ENCODE peak calls at places on chromosomes 13 and 19, in four cellular contexts. H is K562, A is HepG2, W is GM12878. Z is an unnamed sample.

GRCh38 chr19:54388803-54389144 is 24.0 kb upstream of the LAIR1 start:
- DNase-seq in H (no peak), A (no peak), W (no peak), Z (no peak)

GRCh38 chr19:16005925-16006324 is 57.1 kb downstream of the OR10H4 start:
- DNase-seq in H (no peak), A (no peak), W (no peak), Z (no peak)

GRCh38 chr13:95288899-95289500 is 12.3 kb downstream of the ABCC4 start:
- DNase-seq in H (no peak), A (no peak), W (no peak), Z (no peak)

GRCh38 chr19:4909172-4909896 is at the start of gene UHRF1:
- DNase-seq in H (peak; percentile 93), A (peak; percentile 58), W (no peak), Z (peak; percentile 64)

GRCh38 chr13:23570099-23570926 is at the start of gene TNFRSF19:
- DNase-seq in H (no peak), A (peak; percentile 98), W (no peak), Z (peak; percentile 55)

GRCh38 chr19:32676895-32677359 is 1.3 kb downstream of the RGS9BP start:
- DNase-seq in H (no peak), A (no peak), W (no peak), Z (no peak)

GRCh38 chr13:83881917-83882625 is at the start of gene SLITRK1:
- DNase-seq in H (no peak), A (no peak), W (peak; percentile 9), Z (peak; percentile 89)

GRCh38 chr19:46000497-46001246 is 5.4 kb downstream of the CCDC61 start:
- DNase-seq in H (peak; percentile 88), A (no peak), W (no peak), Z (peak; percentile 82)

GRCh38 chr19:45245334-45245787 is at the start of gene EXOC3L2:
- DNase-seq in H (peak; percentile 70), A (no peak), W (no peak), Z (no peak)

GRCh38 chr13:77611068-77611467 is 75.6 kb downstream of the SCEL start:
- DNase-seq in H (no peak), A (no peak), W (no peak), Z (no peak)

GRCh38 chr13:103517768-103518102 is 451.5 kb upstream of the SLC10A2 start:
- DNase-seq in H (no peak), A (no peak), W (no peak), Z (no peak)
- TF ChIP-seq SP1 in H (no peak), A (no peak), W (no peak), Z (no peak)

DNA sequence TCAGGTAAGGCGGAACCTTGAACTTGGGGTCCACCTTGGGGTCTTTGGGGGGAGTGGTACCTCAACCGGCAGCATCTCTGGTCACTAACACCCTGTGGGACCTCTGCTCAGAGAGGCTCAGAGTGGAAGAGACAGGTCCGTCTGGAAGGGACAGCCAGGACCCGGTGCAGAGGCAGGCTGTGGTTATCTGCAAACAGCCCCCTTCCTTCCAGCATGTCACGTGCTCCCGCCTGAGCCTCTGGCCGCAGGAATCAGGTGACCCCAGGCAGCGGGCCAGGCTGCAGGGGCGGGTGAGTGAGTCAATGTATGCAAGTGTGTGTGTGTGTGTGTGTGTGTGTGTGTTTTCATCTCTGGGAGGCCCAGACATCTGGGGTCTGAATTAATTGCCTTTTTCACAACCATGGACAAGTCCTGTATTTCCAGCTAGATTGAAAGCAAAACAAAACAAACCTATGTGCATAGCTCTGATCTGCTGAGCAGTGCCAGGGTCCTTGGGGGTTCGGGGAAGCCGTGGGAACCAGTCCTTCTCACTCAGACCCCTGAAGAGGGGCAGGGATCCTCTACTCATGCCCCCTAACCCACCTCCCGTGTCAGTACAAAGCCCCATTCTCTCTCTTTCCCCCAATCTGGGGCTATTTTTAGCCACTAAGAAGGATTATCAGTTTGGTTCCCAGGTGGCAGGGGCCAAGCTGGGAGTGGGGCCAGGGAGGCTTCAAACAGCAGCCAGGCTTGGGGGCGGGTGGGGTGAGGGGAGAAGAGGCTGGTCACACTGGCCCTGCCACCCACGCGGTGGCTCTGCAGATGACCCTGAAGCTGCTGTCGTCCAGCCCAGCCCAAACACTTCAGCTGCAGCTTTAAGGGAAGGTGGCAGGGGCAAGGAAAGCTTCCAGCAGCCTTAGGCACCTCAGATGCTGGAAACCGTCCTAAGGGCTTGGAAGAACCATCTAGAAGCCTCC is 31.4 kb downstream of the CERS4 start:
- DNase-seq in H (peak; percentile 93), A (peak; percentile 90), W (peak; percentile 56), Z (peak; percentile 62)
- TF ChIP-seq FOXM1 in H (no peak), A (no peak), W (no peak), Z (no peak)

GRCh38 chr13:50898338-50898737 is 11.3 kb upstream of the RNASEH2B start:
- DNase-seq in H (no peak), A (no peak), W (no peak), Z (no peak)
- TF ChIP-seq SP1 in H (no peak), A (no peak), W (no peak), Z (no peak)

DNA sequence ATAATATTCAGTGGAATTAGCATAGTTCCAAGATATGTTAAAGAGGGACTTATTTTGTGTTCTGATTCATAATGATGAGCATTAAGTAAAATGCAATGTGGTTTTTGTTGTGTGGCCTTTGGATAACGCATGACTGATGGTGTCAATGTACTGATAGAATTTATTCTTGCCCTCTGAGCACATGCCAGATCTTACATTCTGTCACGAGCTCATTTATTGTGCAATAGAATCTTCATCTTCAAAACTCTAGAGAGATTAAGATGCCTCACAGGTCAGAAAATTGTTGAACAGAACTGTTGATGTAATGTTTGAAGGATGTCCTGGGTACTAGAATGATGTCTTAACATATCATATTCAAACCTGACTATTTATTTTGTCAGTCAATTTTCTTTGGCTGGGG is 148.0 kb upstream of the HTR2A start:
- DNase-seq in H (no peak), A (no peak), W (no peak), Z (no peak)
- TF ChIP-seq FOXM1 in H (no peak), A (no peak), W (no peak), Z (no peak)

DNA sequence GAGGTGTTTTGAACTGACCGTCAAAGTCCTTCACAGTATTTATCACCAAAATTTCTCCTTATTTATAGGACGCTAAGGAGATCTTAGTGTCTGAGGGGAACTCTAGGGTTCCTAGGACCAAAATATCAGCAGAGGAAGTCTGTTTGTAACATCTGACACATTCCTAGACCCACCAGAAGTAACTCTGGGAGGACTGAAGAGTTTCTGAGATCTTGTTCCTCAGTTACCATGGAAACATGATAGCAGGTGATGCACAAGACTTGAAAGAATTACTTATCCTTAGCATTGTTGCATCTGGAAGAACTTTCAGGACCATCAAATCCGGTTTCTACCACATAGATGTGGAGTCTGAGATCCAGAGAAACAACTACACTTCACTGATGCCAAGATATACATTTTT is 164.6 kb downstream of the IER2 start:
- DNase-seq in H (no peak), A (no peak), W (no peak), Z (no peak)
- TF ChIP-seq SP1 in H (no peak), A (no peak), W (no peak), Z (no peak)

DNA sequence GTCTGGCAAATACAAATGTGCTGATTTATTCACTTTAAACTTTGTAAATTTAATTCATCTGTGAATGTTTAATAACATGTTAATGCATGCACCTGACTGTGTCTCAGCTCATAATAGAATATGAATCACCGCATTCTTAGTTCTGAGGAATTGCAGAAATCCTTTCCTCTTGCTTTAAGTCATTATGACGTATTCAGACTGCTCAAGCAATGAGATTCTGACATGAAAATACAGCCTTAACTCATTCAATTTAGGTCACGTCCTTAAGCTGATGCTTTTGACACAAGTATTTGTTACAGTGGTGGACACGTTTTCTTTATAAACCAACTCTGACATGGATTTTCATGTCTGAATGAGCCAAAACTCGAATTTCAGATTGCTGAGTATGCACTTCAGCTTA is 541.0 kb upstream of the KLF12 start:
- DNase-seq in H (no peak), A (no peak), W (no peak), Z (no peak)
- TF ChIP-seq FOXM1 in H (no peak), A (no peak), W (no peak), Z (no peak)

GRCh38 chr13:45162194-45162593 is 38.7 kb downstream of the KCTD4 start:
- DNase-seq in H (no peak), A (no peak), W (no peak), Z (no peak)
- TF ChIP-seq SP1 in H (no peak), A (no peak), W (no peak), Z (no peak)